ENCODE peak calls at places on chromosomes 2 and 18, in six cellular contexts. F, Z, M, N, T and P are unnamed samples.

GRCh38 chr2:71223767-71224333 is 3.1 kb downstream of the PAIP2B start:
- DNase-seq in M (peak), F (peak), T (peak), Z (peak), N (no peak), P (peak)

GRCh38 chr18:44556296-44556695 is 124.4 kb upstream of the SETBP1 start:
- DNase-seq in M (no peak), N (no peak), T (no peak), F (no peak), Z (no peak), P (no peak)

GRCh38 chr18:64966667-64967066 is 784.1 kb upstream of the CDH7 start:
- DNase-seq in T (no peak), Z (no peak), M (no peak), F (peak), N (no peak), P (no peak)

GRCh38 chr2:72147303-72147970 is at the start of gene CYP26B1:
- DNase-seq in F (peak), M (no peak), T (no peak), N (no peak), Z (no peak), P (peak)

GRCh38 chr2:15142069-15142689 is 419.0 kb downstream of the NBAS start:
- DNase-seq in N (peak), Z (no peak), T (no peak), F (no peak), M (no peak), P (peak)

GRCh38 chr2:6645004-6645403 is 220.7 kb downstream of the CMPK2 start:
- DNase-seq in T (no peak), N (no peak), Z (no peak), M (no peak), F (no peak), P (no peak)

GRCh38 chr18:34543940-34544339 is 166.2 kb upstream of the DTNA start:
- DNase-seq in N (no peak), F (peak), M (no peak), T (no peak), Z (no peak), P (no peak)

GRCh38 chr2:2010266-2010665 is 266.0 kb upstream of the PXDN start:
- DNase-seq in F (no peak), Z (no peak), M (no peak), N (no peak), T (no peak), P (no peak)

GRCh38 chr2:41869542-41870256 is 178.1 kb upstream of the PKDCC start:
- DNase-seq in M (peak), N (peak), Z (peak), T (peak), F (peak), P (peak)

GRCh38 chr18:36372902-36373301 is 75.4 kb downstream of the FHOD3 start:
- DNase-seq in M (peak), F (no peak), T (peak), Z (no peak), N (no peak), P (no peak)

GRCh38 chr2:190663839-190664238 is 15.0 kb downstream of the NAB1 start:
- DNase-seq in Z (no peak), M (peak), F (no peak), T (no peak), N (no peak), P (no peak)

GRCh38 chr18:13147146-13147545 is 71.4 kb upstream of the LDLRAD4 start:
- DNase-seq in M (peak), N (no peak), F (peak), Z (no peak), T (no peak), P (no peak)

GRCh38 chr2:231928481-231928880 is 2.3 kb upstream of the NPPC start:
- DNase-seq in M (peak), F (no peak), N (no peak), Z (no peak), T (no peak), P (no peak)

GRCh38 chr2:109145286-109145685 is 16.3 kb downstream of the SH3RF3 start:
- DNase-seq in M (no peak), Z (no peak), T (no peak), F (no peak), N (no peak), P (no peak)

GRCh38 chr2:216773072-216773471 is 77.7 kb upstream of the IGFBP5 start:
- DNase-seq in F (peak), Z (no peak), M (no peak), N (no peak), T (no peak), P (no peak)

GRCh38 chr2:176562359-176563043 is 293.3 kb downstream of the MTX2 start:
- DNase-seq in M (peak), T (peak), F (no peak), N (no peak), Z (no peak), P (no peak)

GRCh38 chr2:234273887-234274584 is 222.8 kb downstream of the ARL4C start:
- DNase-seq in Z (no peak), N (no peak), M (no peak), F (no peak), T (no peak), P (no peak)